ENCODE peak calls at places on chromosomes 7 and 10, in five cellular contexts. O is MM.1S; D is body of pancreas; B is NCI-H510A treated with DMSO at 0.1 percent for 48 hours; A is CD4-positive, CD25-positive, alpha-beta regulatory T cell. P is an unnamed sample.

GRCh38 chr10:69327463-69328345 is 49.4 kb downstream of the HK1 start:
- DNase-seq in O (no peak), D (peak), B (peak), A (peak), P (peak)

GRCh38 chr7:76358478-76359110 is at the start of gene YWHAG:
- DNase-seq in O (peak), D (peak), B (peak), A (peak), P (peak)

GRCh38 chr10:101267336-101267735 is 38.1 kb upstream of the LBX1 start:
- DNase-seq in O (no peak), D (no peak), B (no peak), A (no peak), P (no peak)

GRCh38 chr7:106623846-106624245 is 37.1 kb downstream of the CCDC71L start:
- DNase-seq in O (no peak), D (no peak), B (no peak), A (no peak), P (no peak)

GRCh38 chr10:11242443-11243386 is 225.0 kb downstream of the CELF2 start:
- DNase-seq in O (peak), D (no peak), B (no peak), A (peak), P (peak)

GRCh38 chr10:52347327-52347667 is 33.2 kb downstream of the DKK1 start:
- DNase-seq in O (no peak), D (no peak), B (no peak), A (no peak), P (no peak)

GRCh38 chr7:108079291-108080057 is 50.7 kb downstream of the LAMB4 start:
- DNase-seq in O (no peak), D (no peak), B (no peak), A (no peak), P (no peak)

GRCh38 chr7:43693687-43694398 is 35.5 kb downstream of the COA1 start:
- DNase-seq in O (no peak), D (no peak), B (no peak), A (no peak), P (no peak)

GRCh38 chr10:97714401-97715258 is 1.1 kb downstream of the MARVELD1 start:
- DNase-seq in O (no peak), D (peak), B (no peak), A (no peak), P (peak)

GRCh38 chr7:157757776-157758467 is 421.1 kb downstream of the DNAJB6 start:
- DNase-seq in O (no peak), D (no peak), B (no peak), A (no peak), P (no peak)

GRCh38 chr7:19392246-19392645 is 247.0 kb upstream of the FERD3L start:
- DNase-seq in O (no peak), D (no peak), B (no peak), A (no peak), P (no peak)

GRCh38 chr7:10685040-10685439 is 288.6 kb upstream of the PHF14 start:
- DNase-seq in O (no peak), D (no peak), B (no peak), A (no peak), P (no peak)

GRCh38 chr10:71156436-71156835 is 55.9 kb upstream of the UNC5B start:
- DNase-seq in O (no peak), D (no peak), B (no peak), A (no peak), P (no peak)

GRCh38 chr10:52313350-52314006 is 603 bp upstream of the DKK1 start:
- DNase-seq in O (peak), D (peak), B (peak), A (no peak), P (peak)

GRCh38 chr7:106568680-106569499 is 92.1 kb downstream of the CCDC71L start:
- DNase-seq in O (no peak), D (no peak), B (peak), A (no peak), P (no peak)

GRCh38 chr7:55574062-55574717 is 1.9 kb upstream of the VOPP1 start:
- DNase-seq in O (peak), D (no peak), B (no peak), A (peak), P (no peak)

GRCh38 chr7:147803625-147804024 is 786.9 kb upstream of the C7orf33 start:
- DNase-seq in O (no peak), D (no peak), B (no peak), A (no peak), P (no peak)

GRCh38 chr7:70668606-70669358 is 463.2 kb upstream of the GALNT17 start:
- DNase-seq in O (no peak), D (peak), B (no peak), A (no peak), P (no peak)

GRCh38 chr7:8443871-8444756 is 10.7 kb downstream of the NXPH1 start:
- DNase-seq in O (no peak), D (peak), B (peak), A (no peak), P (no peak)

GRCh38 chr7:90191648-90192047 is 19.9 kb upstream of the STEAP2 start:
- DNase-seq in O (no peak), D (no peak), B (no peak), A (no peak), P (no peak)

GRCh38 chr10:33460461-33461294 is 126.2 kb upstream of the NRP1 start:
- DNase-seq in O (no peak), D (peak), B (no peak), A (no peak), P (peak)

GRCh38 chr7:7099584-7100014 is 82.7 kb upstream of the C1GALT1 start:
- DNase-seq in O (no peak), D (peak), B (no peak), A (no peak), P (peak)

GRCh38 chr7:157758468-157759245 is 421.9 kb downstream of the DNAJB6 start:
- DNase-seq in O (no peak), D (no peak), B (no peak), A (no peak), P (no peak)

GRCh38 chr7:98251844-98252639 is at the start of gene TECPR1:
- DNase-seq in O (peak), D (peak), B (peak), A (peak), P (peak)

GRCh38 chr7:116150588-116150987 is 59.8 kb upstream of the TES start:
- DNase-seq in O (peak), D (no peak), B (no peak), A (no peak), P (no peak)

P was measured in colonic mucosa.